ENCODE peak calls at places on chromosomes 7 and 10, in six cellular contexts. U is astrocyte of the spinal cord; X is GM12865; S is mucosa of gallbladder; Z is activated naive CD4-positive, alpha-beta T cell treated with Interleukin-2 at 50 U/mL for 16 hours; F is SW480. Y is an unnamed sample.

GRCh38 chr10:76984559-76985443 is 652.8 kb downstream of the KCNMA1 start:
- DNase-seq in Z (peak; percentile 54), S (peak; percentile 57), U (peak; percentile 83), F (peak; percentile 74), X (peak; percentile 81), Y (peak; percentile 66)

GRCh38 chr10:71241899-71242620 is 29.7 kb downstream of the UNC5B start:
- DNase-seq in Z (no peak), S (no peak), U (no peak), F (no peak), X (no peak), Y (no peak)

GRCh38 chr7:5453566-5454075 is 30.0 kb upstream of the TNRC18 start:
- DNase-seq in U (no peak), F (no peak), Z (no peak), X (no peak), S (no peak), Y (no peak)

GRCh38 chr7:40676220-40676619 is 541.4 kb downstream of the SUGCT start:
- DNase-seq in F (no peak), X (no peak), U (no peak), Z (no peak), S (no peak), Y (no peak)

GRCh38 chr7:106022193-106022821 is 59.2 kb downstream of the CDHR3 start:
- DNase-seq in S (peak; percentile 46), Z (peak; percentile 59), U (peak; percentile 73), F (peak; percentile 23), X (peak; percentile 81), Y (no peak)

GRCh38 chr10:1398626-1399410 is 338.5 kb downstream of the ADARB2 start:
- DNase-seq in Z (no peak), X (no peak), S (no peak), F (no peak), U (no peak), Y (no peak)

GRCh38 chr10:131737543-131738395 is 163.0 kb upstream of the PPP2R2D start:
- DNase-seq in F (no peak), S (no peak), U (no peak), X (no peak), Z (no peak), Y (no peak)

GRCh38 chr10:123926401-123927264 is 35.0 kb upstream of the CPXM2 start:
- DNase-seq in Z (no peak), U (no peak), S (no peak), F (no peak), X (peak; percentile 42), Y (peak; percentile 72)

GRCh38 chr10:61830846-61831273 is 70.6 kb upstream of the ARID5B start:
- DNase-seq in F (no peak), S (no peak), Z (no peak), X (no peak), U (no peak), Y (no peak)

GRCh38 chr7:157678503-157678902 is 341.7 kb downstream of the DNAJB6 start:
- DNase-seq in F (no peak), S (no peak), X (no peak), U (no peak), Z (no peak), Y (no peak)